ENCODE peak calls at places on chromosome X, in ten cellular contexts. G, L, P, B, H, E, Q, M, X and O are unnamed samples.

GRCh38 chrX:24387724-24388123 is 27.3 kb downstream of the SUPT20HL1 start:
- DNase-seq in G (no peak), L (no peak), P (no peak), B (no peak), H (no peak), E (no peak), Q (no peak), M (no peak), X (no peak), O (no peak)

GRCh38 chrX:48720580-48721240 is 24.2 kb downstream of the SUV39H1 start:
- DNase-seq in G (no peak), L (no peak), P (no peak), B (no peak), H (no peak), E (no peak), Q (no peak), M (no peak), X (no peak), O (no peak)

GRCh38 chrX:35251229-35251628 is 308.6 kb downstream of the FAM47B start:
- DNase-seq in G (no peak), L (no peak), P (no peak), B (no peak), H (no peak), E (no peak), Q (no peak), M (no peak), X (no peak), O (no peak)

GRCh38 chrX:102767287-102767686 is 46.7 kb downstream of the GPRASP3 start:
- DNase-seq in G (no peak), L (no peak), P (no peak), B (no peak), H (no peak), E (no peak), Q (no peak), M (no peak), X (no peak), O (no peak)

GRCh38 chrX:116198810-116199209 is 28.3 kb downstream of the AGTR2 start:
- DNase-seq in G (no peak), L (no peak), P (peak), B (no peak), H (no peak), E (no peak), Q (no peak), M (no peak), X (no peak), O (no peak)

GRCh38 chrX:74179936-74180454 is 124.0 kb upstream of the ZCCHC13 start:
- DNase-seq in G (no peak), L (no peak), P (no peak), B (no peak), H (no peak), E (no peak), Q (no peak), M (no peak), X (no peak), O (no peak)

GRCh38 chrX:153004780-153005179 is 10.9 kb upstream of the PNMA5 start:
- DNase-seq in G (no peak), L (no peak), P (no peak), B (no peak), H (no peak), E (no peak), Q (no peak), M (no peak), X (no peak), O (no peak)

GRCh38 chrX:85114776-85115175 is 111.1 kb downstream of the APOOL start:
- DNase-seq in G (no peak), L (no peak), P (no peak), B (no peak), H (no peak), E (no peak), Q (no peak), M (no peak), X (no peak), O (no peak)

GRCh38 chrX:41066969-41067368 is 18.3 kb upstream of the USP9X start:
- DNase-seq in G (no peak), L (no peak), P (no peak), B (no peak), H (no peak), E (no peak), Q (no peak), M (no peak), X (no peak), O (no peak)

GRCh38 chrX:38110231-38110630 is 103.9 kb downstream of the SYTL5 start:
- DNase-seq in G (no peak), L (no peak), P (no peak), B (peak), H (no peak), E (no peak), Q (no peak), M (no peak), X (no peak), O (no peak)

GRCh38 chrX:48589482-48590162 is 7.7 kb upstream of the WDR13 start:
- DNase-seq in G (no peak), L (no peak), P (no peak), B (no peak), H (no peak), E (no peak), Q (no peak), M (no peak), X (peak), O (no peak)

GRCh38 chrX:132483523-132483922 is 5.3 kb downstream of the MBNL3 start:
- DNase-seq in G (no peak), L (no peak), P (no peak), B (no peak), H (no peak), E (no peak), Q (no peak), M (no peak), X (no peak), O (no peak)

GRCh38 chrX:11890843-11891514 is 132.9 kb downstream of the MSL3 start:
- DNase-seq in G (no peak), L (no peak), P (no peak), B (no peak), H (no peak), E (no peak), Q (no peak), M (no peak), X (no peak), O (no peak)

GRCh38 chrX:1119275-1119674 is 93.2 kb downstream of the CRLF2 start:
- DNase-seq in G (no peak), L (no peak), P (no peak), B (no peak), H (no peak), E (no peak), Q (no peak), M (no peak), X (no peak), O (no peak)

GRCh38 chrX:23901805-23902204 is 5.9 kb downstream of the APOO start:
- DNase-seq in G (peak), L (peak), P (peak), B (peak), H (no peak), E (no peak), Q (no peak), M (peak), X (peak), O (no peak)

GRCh38 chrX:22237479-22237878 is 35.2 kb upstream of the CBLL2 start:
- DNase-seq in G (no peak), L (no peak), P (no peak), B (no peak), H (no peak), E (no peak), Q (no peak), M (no peak), X (no peak), O (no peak)

GRCh38 chrX:110358548-110358947 is at the start of gene RTL9:
- DNase-seq in G (no peak), L (no peak), P (no peak), B (no peak), H (no peak), E (no peak), Q (no peak), M (no peak), X (no peak), O (no peak)

GRCh38 chrX:7214251-7214650 is 66.3 kb upstream of the PUDP start:
- DNase-seq in G (no peak), L (no peak), P (no peak), B (peak), H (no peak), E (no peak), Q (no peak), M (no peak), X (no peak), O (no peak)

GRCh38 chrX:132861076-132861475 is 97.4 kb downstream of the HS6ST2 start:
- DNase-seq in G (no peak), L (no peak), P (no peak), B (no peak), H (no peak), E (no peak), Q (no peak), M (no peak), X (no peak), O (no peak)

GRCh38 chrX:104172121-104172520 is 5.9 kb downstream of the FAM199X start:
- DNase-seq in G (no peak), L (no peak), P (no peak), B (no peak), H (no peak), E (no peak), Q (no peak), M (no peak), X (peak), O (no peak)

GRCh38 chrX:137565921-137566745 is at the start of gene ZIC3:
- DNase-seq in G (no peak), L (no peak), P (peak), B (no peak), H (no peak), E (peak), Q (no peak), M (no peak), X (peak), O (no peak)

GRCh38 chrX:142702749-142703148 is 323.0 kb upstream of the SPANXN4 start:
- DNase-seq in G (no peak), L (no peak), P (no peak), B (no peak), H (no peak), E (no peak), Q (no peak), M (no peak), X (no peak), O (no peak)

GRCh38 chrX:104668550-104668949 is 102.6 kb downstream of the IL1RAPL2 start:
- DNase-seq in G (no peak), L (no peak), P (no peak), B (no peak), H (peak), E (no peak), Q (no peak), M (no peak), X (peak), O (no peak)

GRCh38 chrX:43756076-43756475 is 100.0 kb downstream of the MAOA start:
- DNase-seq in G (no peak), L (no peak), P (no peak), B (no peak), H (no peak), E (no peak), Q (no peak), M (no peak), X (no peak), O (no peak)

GRCh38 chrX:70479970-70480659 is 35.5 kb downstream of the DLG3 start:
- DNase-seq in G (no peak), L (no peak), P (no peak), B (peak), H (no peak), E (no peak), Q (no peak), M (no peak), X (no peak), O (no peak)

GRCh38 chrX:23840674-23841073 is 57.7 kb downstream of the SAT1 start:
- DNase-seq in G (no peak), L (no peak), P (no peak), B (no peak), H (no peak), E (no peak), Q (no peak), M (no peak), X (no peak), O (no peak)

GRCh38 chrX:41960142-41960541 is 36.8 kb upstream of the CASK start:
- DNase-seq in G (no peak), L (no peak), P (no peak), B (no peak), H (no peak), E (no peak), Q (no peak), M (no peak), X (no peak), O (no peak)

GRCh38 chrX:40996886-40997530 is 88.2 kb upstream of the USP9X start:
- DNase-seq in G (peak), L (no peak), P (peak), B (peak), H (peak), E (no peak), Q (peak), M (no peak), X (peak), O (no peak)